ENCODE peak calls at places on chromosomes 1 and 21, in nine cellular contexts. Q is Calu3, P is BJ, Y is astrocyte of the cerebellum, W is progenitor cell of endocrine pancreas, M is neural crest cell, D is RWPE1, G is left lung, H is fibroblast of lung. V is an unnamed sample.

GRCh38 chr21:34897828-34898227 is 151.3 kb downstream of the RUNX1 start:
- DNase-seq in G (no peak), M (no peak), P (no peak), Y (no peak), H (no peak), D (no peak), W (no peak), Q (no peak), V (no peak)

GRCh38 chr1:2801535-2802291 is at the start of gene TTC34:
- DNase-seq in P (no peak), Y (no peak), M (no peak), H (no peak), G (peak; percentile 78), W (no peak), D (peak; percentile 14), Q (peak; percentile 59), V (peak; percentile 56)

GRCh38 chr1:208007319-208007937 is 96.5 kb upstream of the CD34 start:
- DNase-seq in W (no peak), M (no peak), G (no peak), H (peak; percentile 55), D (no peak), P (no peak), Y (no peak), Q (no peak), V (no peak)

GRCh38 chr1:201400257-201401230 is 1.4 kb upstream of the LAD1 start:
- DNase-seq in Y (no peak), G (peak; percentile 60), Q (no peak), W (no peak), M (no peak), H (no peak), P (no peak), D (no peak), V (no peak)

GRCh38 chr1:96843196-96843595 is 121.6 kb downstream of the PTBP2 start:
- DNase-seq in H (peak; percentile 38), P (peak; percentile 23), W (no peak), M (no peak), Y (no peak), D (no peak), G (no peak), Q (no peak), V (no peak)

GRCh38 chr1:19339199-19339861 is 27.2 kb downstream of the SLC66A1 start:
- DNase-seq in G (peak; percentile 47), Q (no peak), P (no peak), D (no peak), H (no peak), W (no peak), M (no peak), Y (no peak), V (no peak)

GRCh38 chr1:67815303-67816095 is 17.8 kb downstream of the GNG12 start:
- DNase-seq in W (no peak), P (no peak), Y (no peak), D (peak; percentile 26), G (no peak), Q (peak; percentile 68), M (no peak), H (no peak), V (no peak)

GRCh38 chr1:187276677-187277076 is 447.9 kb downstream of the PLA2G4A start:
- DNase-seq in P (no peak), M (no peak), H (no peak), Y (no peak), W (no peak), D (no peak), Q (no peak), G (no peak), V (no peak)

GRCh38 chr21:43598416-43599120 is 60.7 kb downstream of the HSF2BP start:
- DNase-seq in W (no peak), Y (no peak), H (peak; percentile 86), D (no peak), Q (no peak), G (no peak), P (peak; percentile 64), M (no peak), V (no peak)

GRCh38 chr1:20375563-20375962 is 84.9 kb downstream of the VWA5B1 start:
- DNase-seq in W (no peak), P (no peak), Q (no peak), H (peak; percentile 72), D (no peak), M (no peak), G (no peak), Y (no peak), V (no peak)

GRCh38 chr1:8797230-8797629 is 20.2 kb downstream of the RERE start:
- DNase-seq in H (peak; percentile 73), W (no peak), Q (no peak), Y (no peak), D (peak; percentile 57), G (no peak), P (no peak), M (no peak), V (no peak)

GRCh38 chr1:226002667-226003501 is 3.7 kb upstream of the SDE2 start:
- DNase-seq in Y (no peak), G (no peak), Q (peak; percentile 52), M (peak; percentile 26), D (no peak), P (no peak), W (no peak), H (peak; percentile 23), V (peak; percentile 86)

GRCh38 chr1:2090216-2090890 is 40.1 kb downstream of the PRKCZ start:
- DNase-seq in Y (no peak), H (no peak), Q (no peak), M (no peak), W (no peak), P (no peak), D (no peak), G (no peak), V (no peak)

GRCh38 chr1:89904219-89904980 is 83.6 kb downstream of the LRRC8D start:
- DNase-seq in M (no peak), D (no peak), Q (no peak), Y (no peak), G (no peak), H (peak; percentile 15), W (no peak), P (no peak), V (no peak)

GRCh38 chr1:7293702-7294630 is 477.1 kb upstream of the VAMP3 start:
- DNase-seq in Q (no peak), H (no peak), D (no peak), W (no peak), M (no peak), P (no peak), G (no peak), Y (no peak), V (no peak)

GRCh38 chr1:33286451-33287185 is 30.3 kb downstream of the ZNF362 start:
- DNase-seq in D (no peak), M (no peak), G (no peak), W (no peak), H (no peak), Y (no peak), P (no peak), Q (no peak), V (no peak)

GRCh38 chr1:89499320-89499719 is 25.3 kb upstream of the LRRC8B start:
- DNase-seq in D (no peak), H (peak; percentile 21), Y (peak; percentile 26), M (no peak), Q (no peak), G (no peak), W (no peak), P (no peak), V (no peak)

GRCh38 chr1:9553736-9554144 is 14.5 kb downstream of the SLC25A33 start:
- DNase-seq in H (no peak), Q (no peak), Y (no peak), G (no peak), P (no peak), D (no peak), W (no peak), M (no peak), V (no peak)

DNA sequence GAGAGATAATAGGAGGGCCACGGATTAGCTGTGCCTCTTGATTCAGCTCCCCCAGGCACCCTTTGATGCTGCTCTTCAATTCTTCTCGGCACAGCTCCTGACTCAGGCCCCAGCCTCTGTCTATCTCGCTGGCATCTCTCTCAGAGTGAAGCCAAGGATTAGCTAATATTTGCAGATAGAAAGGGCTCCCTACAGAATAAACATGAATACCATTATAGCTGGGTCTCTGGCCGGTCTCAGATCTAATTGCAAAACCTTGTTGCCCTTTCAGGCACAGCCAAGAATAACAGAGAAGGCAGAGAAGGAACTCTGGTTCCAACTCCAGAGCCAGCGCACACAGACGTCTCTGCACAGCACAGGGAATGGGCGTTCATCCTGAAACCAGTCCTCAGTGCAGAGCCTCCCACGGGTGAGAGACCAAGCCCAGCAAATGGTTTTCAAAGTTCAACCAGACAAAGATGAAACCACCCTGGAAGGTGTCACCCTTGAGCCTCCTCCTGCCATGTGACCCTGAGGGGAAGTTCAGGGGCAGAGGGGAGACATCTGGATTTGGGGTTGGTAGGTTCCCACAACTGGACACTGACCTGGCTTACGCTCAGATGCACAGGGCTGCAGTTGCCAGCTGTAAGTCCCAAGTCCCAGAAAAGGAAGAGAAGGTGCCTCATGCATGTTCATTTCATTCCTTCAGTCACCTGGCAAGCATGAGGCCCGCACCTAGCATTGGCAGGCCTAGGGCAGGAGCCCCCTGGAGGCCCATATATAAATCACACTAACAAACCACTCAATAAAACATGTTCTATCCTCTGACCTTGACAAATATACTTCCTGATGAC is 394.0 kb downstream of the NPHP4 start:
- DNase-seq in G (no peak), D (no peak), W (no peak), Q (no peak), P (no peak), Y (no peak), H (no peak), M (no peak), V (no peak)
- TF ChIP-seq CTCF in G (no peak), D (no peak), W (peak; percentile 56), Q (no peak), P (no peak), Y (no peak), H (no peak), M (peak; percentile 48), V (no peak)

GRCh38 chr1:184020328-184020727 is 17.2 kb downstream of the COLGALT2 start:
- DNase-seq in M (no peak), H (no peak), G (no peak), W (no peak), P (no peak), D (no peak), Y (no peak), Q (no peak), V (no peak)
- TF ChIP-seq CTCF in M (no peak), H (no peak), G (no peak), W (no peak), P (no peak), D (no peak), Y (no peak), Q (no peak), V (no peak)

DNA sequence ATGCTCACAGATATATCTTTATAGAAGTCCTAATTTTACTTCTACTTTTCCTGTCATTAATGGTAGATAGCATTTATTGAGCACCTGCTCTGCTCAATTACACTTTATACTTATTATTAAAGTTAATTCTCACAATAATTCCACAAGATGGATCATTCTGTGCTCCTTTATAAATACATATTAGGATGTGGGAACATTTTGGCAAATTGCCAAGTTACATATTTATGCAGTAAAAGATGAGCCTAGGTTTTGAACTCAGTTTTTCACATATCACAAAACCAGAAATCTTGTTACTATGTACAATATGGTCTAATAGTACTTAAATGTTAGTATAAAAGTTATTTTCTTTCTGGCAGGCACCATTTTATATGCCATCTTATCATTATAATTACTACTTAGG is 895.0 kb upstream of the B3GALT2 start:
- DNase-seq in D (no peak), Q (no peak), G (no peak), Y (no peak), H (no peak), W (no peak), P (no peak), M (no peak), V (no peak)
- TF ChIP-seq CTCF in D (no peak), Q (no peak), G (no peak), Y (no peak), H (no peak), W (no peak), P (no peak), M (no peak), V (no peak)

GRCh38 chr21:45575304-45575992 is 33.2 kb upstream of the SLC19A1 start:
- DNase-seq in Y (no peak), G (no peak), D (no peak), Q (no peak), H (no peak), M (no peak), P (no peak), W (no peak), V (no peak)
- TF ChIP-seq CTCF in Y (no peak), G (no peak), D (no peak), Q (no peak), H (no peak), M (no peak), P (no peak), W (no peak), V (no peak)